ENCODE peak calls at places on chromosome 14, in eight cellular contexts. M is transverse colon, L is ovary, T is Peyer's patch, U is thyroid gland, Y is sigmoid colon, G is heart left ventricle, W is endothelial cell of umbilical vein. Z is an unnamed sample.

GRCh38 chr14:87397499-87397898 is 595.5 kb downstream of the GALC start:
- DNase-seq in M (no peak), L (no peak), T (no peak), U (no peak), Y (no peak), G (no peak), W (no peak), Z (no peak)

GRCh38 chr14:106652494-106652893 is 1126.1 kb downstream of the TMEM121 start:
- DNase-seq in M (no peak), L (no peak), T (no peak), U (no peak), Y (no peak), G (no peak), W (no peak), Z (no peak)

GRCh38 chr14:59127437-59127732 is 61.1 kb upstream of the DAAM1 start:
- DNase-seq in M (no peak), L (no peak), T (no peak), U (no peak), Y (no peak), G (no peak), W (no peak), Z (no peak)

GRCh38 chr14:43418314-43418713 is 1088.8 kb downstream of the FSCB start:
- DNase-seq in M (no peak), L (no peak), T (no peak), U (no peak), Y (no peak), G (no peak), W (no peak), Z (no peak)

GRCh38 chr14:38958589-38958988 is 144.4 kb downstream of the SEC23A start:
- DNase-seq in M (no peak), L (no peak), T (no peak), U (no peak), Y (no peak), G (no peak), W (peak; percentile 19), Z (no peak)

GRCh38 chr14:100891501-100892445 is 11.7 kb downstream of the RTL1 start:
- DNase-seq in M (peak; percentile 2), L (peak; percentile 14), T (peak; percentile 27), U (no peak), Y (peak; percentile 29), G (no peak), W (no peak), Z (peak; percentile 4)

GRCh38 chr14:55327179-55327578 is 56.0 kb downstream of the FBXO34 start:
- DNase-seq in M (no peak), L (no peak), T (no peak), U (no peak), Y (no peak), G (no peak), W (no peak), Z (no peak)

GRCh38 chr14:94337274-94337673 is 14.1 kb upstream of the SERPINA6 start:
- DNase-seq in M (no peak), L (no peak), T (no peak), U (no peak), Y (no peak), G (no peak), W (no peak), Z (no peak)

GRCh38 chr14:54343276-54344121 is 53.3 kb upstream of the CDKN3 start:
- DNase-seq in M (no peak), L (no peak), T (no peak), U (no peak), Y (no peak), G (peak; percentile 37), W (peak; percentile 66), Z (no peak)

GRCh38 chr14:23052182-23052623 is 5.1 kb downstream of the CDH24 start:
- DNase-seq in M (no peak), L (no peak), T (peak; percentile 50), U (no peak), Y (no peak), G (no peak), W (no peak), Z (no peak)

GRCh38 chr14:58280954-58281787 is 17.2 kb upstream of the ARID4A start:
- DNase-seq in M (peak; percentile 44), L (no peak), T (no peak), U (peak; percentile 59), Y (no peak), G (peak; percentile 62), W (peak; percentile 95), Z (peak; percentile 81)

GRCh38 chr14:101791919-101792572 is 30.5 kb downstream of the PPP2R5C start:
- DNase-seq in M (no peak), L (no peak), T (no peak), U (no peak), Y (no peak), G (no peak), W (peak; percentile 63), Z (no peak)

GRCh38 chr14:44945264-44945663 is 16.5 kb downstream of the KLHL28 start:
- DNase-seq in M (no peak), L (no peak), T (no peak), U (no peak), Y (no peak), G (no peak), W (no peak), Z (no peak)

GRCh38 chr14:50928002-50928635 is 16.2 kb downstream of the PYGL start:
- DNase-seq in M (no peak), L (no peak), T (no peak), U (no peak), Y (no peak), G (peak; percentile 11), W (no peak), Z (peak; percentile 49)

GRCh38 chr14:32576088-32576795 is 247.1 kb downstream of the AKAP6 start:
- DNase-seq in M (peak; percentile 41), L (peak; percentile 26), T (no peak), U (peak; percentile 35), Y (peak; percentile 72), G (peak; percentile 38), W (peak; percentile 57), Z (peak; percentile 60)
- H3K4me3 ChIP-seq in M (peak overlapping the region; percentile 29), L (no peak overlapping the region), T (no peak overlapping the region), U (no peak overlapping the region), Y (no peak overlapping the region), G (peak overlapping the region; percentile 17), W (no peak overlapping the region), Z (no peak overlapping the region)

GRCh38 chr14:52012635-52013034 is 23.3 kb downstream of the RTRAF start:
- DNase-seq in M (no peak), L (peak; percentile 49), T (no peak), U (peak; percentile 12), Y (peak; percentile 86), G (peak; percentile 72), W (no peak), Z (peak; percentile 52)
- H3K4me1 ChIP-seq in M (no peaks in the 10 kb centered on the region), L (peaks cover 12% of the 10 kb centered on the region), T (no peaks in the 10 kb centered on the region), U (peaks cover 9% of the 10 kb centered on the region), Y (peaks cover 15% of the 10 kb centered on the region), G (peaks cover 22% of the 10 kb centered on the region), W (peaks cover 9% of the 10 kb centered on the region), Z (no peaks in the 10 kb centered on the region)

GRCh38 chr14:20460458-20461229 is 590 bp downstream of the PIP4P1 start:
- DNase-seq in M (peak; percentile 81), L (peak; percentile 36), T (peak; percentile 81), U (peak; percentile 60), Y (peak; percentile 76), G (no peak), W (peak; percentile 11), Z (no peak)

GRCh38 chr14:20461230-20462141 is at the start of gene PIP4P1:
- DNase-seq in M (peak; percentile 98), L (peak; percentile 96), T (peak; percentile 99), U (peak; percentile 99), Y (peak; percentile 100), G (peak; percentile 99), W (peak; percentile 100), Z (peak; percentile 100)

GRCh38 chr14:20456971-20457370 is 1.9 kb downstream of the APEX1 start:
- DNase-seq in M (no peak), L (no peak), T (no peak), U (no peak), Y (no peak), G (no peak), W (no peak), Z (no peak)

GRCh38 chr14:20455355-20456300 is 602 bp downstream of the APEX1 start:
- DNase-seq in M (no peak), L (no peak), T (no peak), U (no peak), Y (peak; percentile 74), G (no peak), W (no peak), Z (no peak)

GRCh38 chr14:20458031-20458789 is 3.0 kb downstream of the PIP4P1 start:
- DNase-seq in M (no peak), L (no peak), T (no peak), U (no peak), Y (no peak), G (no peak), W (no peak), Z (no peak)
- TF ChIP-seq POLR2A in M (no peak), L (no peak), T (no peak), U (no peak), Y (no peak), G (no peak), W (no peak), Z (no peak)

GRCh38 chr14:92323031-92323915 is at the start of gene SLC24A4:
- DNase-seq in M (no peak), L (no peak), T (no peak), U (no peak), Y (no peak), G (no peak), W (no peak), Z (no peak)
- H3K4me3 ChIP-seq in M (peak within 1 kb of the TSS; percentile 48), L (peak within 1 kb of the TSS; percentile 20), T (peak within 1 kb of the TSS; percentile 46), U (no peak within 1 kb of the TSS), Y (no peak within 1 kb of the TSS), G (peak within 1 kb of the TSS; percentile 50), W (no peak within 1 kb of the TSS), Z (no peak within 1 kb of the TSS)

GRCh38 chr14:89342049-89342448 is 75.0 kb downstream of the FOXN3 start:
- DNase-seq in M (no peak), L (no peak), T (no peak), U (no peak), Y (no peak), G (no peak), W (no peak), Z (no peak)

GRCh38 chr14:89339579-89339978 is 77.5 kb downstream of the FOXN3 start:
- DNase-seq in M (no peak), L (no peak), T (no peak), U (no peak), Y (no peak), G (no peak), W (no peak), Z (no peak)

GRCh38 chr14:89340200-89340667 is 76.8 kb downstream of the FOXN3 start:
- DNase-seq in M (no peak), L (no peak), T (no peak), U (no peak), Y (no peak), G (no peak), W (no peak), Z (no peak)

GRCh38 chr14:89339158-89339557 is 77.9 kb downstream of the FOXN3 start:
- DNase-seq in M (no peak), L (no peak), T (no peak), U (no peak), Y (no peak), G (no peak), W (no peak), Z (no peak)

DNA sequence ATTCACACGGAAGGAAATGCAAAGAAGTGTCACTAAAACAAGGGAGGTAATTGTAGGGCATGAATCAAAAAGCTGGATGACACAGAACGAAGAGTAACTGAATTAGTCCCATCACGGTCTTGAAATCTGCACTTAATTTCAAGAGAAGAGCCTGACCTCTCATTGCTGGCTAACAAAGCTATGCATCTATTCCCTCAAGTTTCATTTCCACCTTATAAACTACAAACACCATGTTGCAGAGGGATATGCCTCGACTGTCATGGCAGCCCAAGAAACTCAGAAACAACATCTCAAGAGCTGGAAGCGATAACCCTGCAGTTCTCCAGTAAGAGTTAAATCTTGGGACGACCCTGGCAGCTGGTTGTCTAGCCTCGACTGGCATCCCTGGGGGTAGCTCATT is 76.3 kb downstream of the FOXN3 start:
- DNase-seq in M (no peak), L (no peak), T (no peak), U (no peak), Y (no peak), G (no peak), W (no peak), Z (no peak)
- H3K4me1 ChIP-seq in M (peaks cover 32% of the 10 kb centered on the region), L (peaks cover 37% of the 10 kb centered on the region), T (no peaks in the 10 kb centered on the region), U (peaks cover 21% of the 10 kb centered on the region), Y (peaks cover 35% of the 10 kb centered on the region), G (no peaks in the 10 kb centered on the region), W (no peaks in the 10 kb centered on the region), Z (peaks cover 67% of the 10 kb centered on the region)

Z was measured in adrenal gland.